ENCODE peak calls at places on chromosome X, in seven cellular contexts. F is tibial artery; K is naive thymus-derived CD4-positive, alpha-beta T cell; M is GM23338; L is mesendoderm; Q is left ventricle myocardium inferior; P is heart right ventricle. E is an unnamed sample. For H3K27me3, the result is how much of the 10 kb centered on the place peaks cover.

GRCh38 chrX:25442501-25442900 is 426.7 kb upstream of the ARX start:
- DNase-seq in F (no peak), K (no peak), L (peak), M (peak), Q (no peak), P (no peak), E (no peak)

GRCh38 chrX:53321216-53321942 is 40.0 kb upstream of the IQSEC2 start:
- DNase-seq in P (peak), K (no peak), L (no peak), Q (no peak), M (peak), F (no peak), E (peak)

GRCh38 chrX:77087529-77088169 is 359.5 kb upstream of the FGF16 start:
- DNase-seq in M (no peak), P (no peak), Q (no peak), L (no peak), F (peak), K (no peak), E (no peak)

GRCh38 chrX:51144828-51145442 is 187.7 kb upstream of the NUDT10 start:
- DNase-seq in F (no peak), K (peak), L (peak), Q (no peak), P (no peak), M (peak), E (peak)

GRCh38 chrX:136867096-136867491 is 13.4 kb downstream of the RBMX start:
- DNase-seq in Q (no peak), P (no peak), F (no peak), M (no peak), L (no peak), K (no peak), E (no peak)

GRCh38 chrX:20515841-20516461 is 249.2 kb upstream of the RPS6KA3 start:
- DNase-seq in Q (no peak), K (peak), M (no peak), P (no peak), L (peak), F (no peak), E (no peak)

GRCh38 chrX:81202413-81202794 is 502 bp downstream of the SH3BGRL start:
- DNase-seq in F (no peak), P (no peak), L (peak), M (no peak), Q (no peak), K (no peak), E (no peak)

GRCh38 chrX:1244164-1245076 is 24.2 kb upstream of the CSF2RA start:
- DNase-seq in K (no peak), M (peak), Q (no peak), F (no peak), P (no peak), L (peak), E (peak)

GRCh38 chrX:103404225-103405008 is 28.1 kb downstream of the BEX3 start:
- DNase-seq in Q (peak), M (peak), F (peak), L (peak), P (peak), K (peak), E (peak)

GRCh38 chrX:134180566-134180965 is 56.4 kb upstream of the CCDC160 start:
- DNase-seq in Q (no peak), L (no peak), P (no peak), M (no peak), F (no peak), K (no peak), E (no peak)

GRCh38 chrX:122622800-122623199 is 561.3 kb upstream of the GRIA3 start:
- DNase-seq in M (no peak), L (no peak), P (no peak), K (no peak), F (no peak), Q (no peak), E (no peak)

GRCh38 chrX:115958687-115959359 is 211.7 kb upstream of the AGTR2 start:
- DNase-seq in P (no peak), K (no peak), M (no peak), L (peak), F (no peak), Q (no peak), E (peak)

GRCh38 chrX:15721911-15722310 is 16.2 kb upstream of the CA5B start:
- DNase-seq in F (no peak), Q (no peak), M (no peak), K (no peak), P (no peak), L (no peak), E (no peak)

GRCh38 chrX:259692-260355 is 21.4 kb upstream of the PLCXD1 start:
- DNase-seq in M (peak), Q (no peak), F (no peak), L (no peak), K (no peak), P (no peak), E (peak)

GRCh38 chrX:78555401-78555980 is 103.6 kb downstream of the RTL3 start:
- DNase-seq in Q (no peak), K (no peak), M (no peak), L (no peak), F (no peak), P (no peak), E (no peak)

GRCh38 chrX:70806081-70806480 is 102.4 kb downstream of the TEX11 start:
- DNase-seq in K (no peak), P (no peak), M (no peak), L (no peak), F (no peak), Q (no peak), E (no peak)

GRCh38 chrX:70013483-70014222 is 36.1 kb downstream of the AWAT2 start:
- DNase-seq in L (peak), M (no peak), F (no peak), Q (peak), P (peak), K (no peak), E (no peak)

GRCh38 chrX:148958896-148959295 is 458.5 kb downstream of the AFF2 start:
- DNase-seq in Q (no peak), K (no peak), F (no peak), L (no peak), P (no peak), M (no peak), E (no peak)

GRCh38 chrX:38768079-38768478 is 33.2 kb upstream of the MID1IP1 start:
- DNase-seq in Q (no peak), L (no peak), F (no peak), K (no peak), M (no peak), P (no peak), E (no peak)

GRCh38 chrX:69153060-69153730 is 12.1 kb downstream of the PJA1 start:
- DNase-seq in K (no peak), Q (no peak), F (no peak), M (peak), P (no peak), L (peak), E (peak)

GRCh38 chrX:85611926-85612325 is 232.5 kb upstream of the POF1B start:
- DNase-seq in K (no peak), M (peak), P (no peak), F (no peak), Q (no peak), L (no peak), E (no peak)

GRCh38 chrX:46572295-46572936 is 1.1 kb upstream of the CHST7 start:
- DNase-seq in F (no peak), P (no peak), M (no peak), K (no peak), Q (no peak), L (no peak), E (no peak)

GRCh38 chrX:623599-624323 is 6.8 kb upstream of the SHOX start:
- DNase-seq in K (no peak), Q (no peak), F (no peak), L (peak), M (peak), P (no peak), E (peak)

GRCh38 chrX:44224760-44225159 is 118.7 kb downstream of the EFHC2 start:
- DNase-seq in L (no peak), P (no peak), K (no peak), F (no peak), M (no peak), Q (no peak), E (no peak)

GRCh38 chrX:150844016-150844415 is 54.5 kb downstream of the CD99L2 start:
- DNase-seq in L (peak), F (no peak), K (no peak), Q (no peak), M (no peak), P (no peak), E (no peak)

GRCh38 chrX:12007881-12008280 is 130.4 kb upstream of the FRMPD4 start:
- DNase-seq in Q (no peak), F (no peak), L (no peak), K (no peak), M (no peak), P (no peak), E (no peak)

GRCh38 chrX:123219916-123220315 is 35.8 kb downstream of the GRIA3 start:
- DNase-seq in M (peak), P (peak), Q (peak), K (no peak), L (no peak), F (no peak), E (peak)

GRCh38 chrX:118975831-118976598 is 1.6 kb downstream of the LONRF3 start:
- DNase-seq in K (peak), L (peak), M (peak), F (peak), Q (peak), P (peak), E (peak)

GRCh38 chrX:9530848-9531274 is 66.0 kb downstream of the TBL1X start:
- DNase-seq in F (peak), L (peak), K (peak), P (peak), Q (peak), M (peak), E (peak)

GRCh38 chrX:150119323-150119722 is 181.0 kb upstream of the EOLA2 start:
- DNase-seq in F (no peak), K (no peak), M (no peak), Q (no peak), P (no peak), L (no peak), E (no peak)

GRCh38 chrX:132622130-132622529 is 133.3 kb upstream of the MBNL3 start:
- DNase-seq in P (no peak), L (peak), F (no peak), K (peak), Q (no peak), M (no peak), E (no peak)

GRCh38 chrX:73214366-73215094 is at the start of gene NAP1L2:
- DNase-seq in M (peak), K (peak), F (peak), P (peak), L (peak), Q (peak), E (peak)

GRCh38 chrX:13762015-13762414 is 27.5 kb downstream of the OFD1 start:
- DNase-seq in L (peak), K (no peak), P (no peak), Q (no peak), F (no peak), M (peak), E (peak)

GRCh38 chrX:13760428-13760827 is 25.9 kb downstream of the OFD1 start:
- DNase-seq in M (no peak), Q (no peak), L (no peak), F (no peak), P (no peak), K (no peak), E (no peak)

GRCh38 chrX:13761606-13762005 is 27.1 kb downstream of the OFD1 start:
- DNase-seq in M (peak), P (no peak), K (no peak), L (peak), Q (no peak), F (no peak), E (peak)

GRCh38 chrX:13756381-13756780 is 21.8 kb downstream of the OFD1 start:
- DNase-seq in M (no peak), K (no peak), F (no peak), Q (no peak), P (no peak), L (no peak), E (no peak)

GRCh38 chrX:13759152-13759718 is 24.7 kb downstream of the OFD1 start:
- DNase-seq in M (no peak), F (no peak), K (no peak), L (no peak), P (no peak), Q (no peak), E (no peak)
- H3K4me3 ChIP-seq in M (no peak), F (no peak), K (no peak), L (no peak), P (no peak), Q (no peak), E (no peak)

GRCh38 chrX:23334871-23335599 is 386 bp downstream of the PTCHD1 start:
- DNase-seq in M (peak), K (no peak), Q (no peak), P (no peak), F (no peak), L (peak), E (peak)

GRCh38 chrX:23332888-23333821 is 1.5 kb upstream of the PTCHD1 start:
- DNase-seq in M (peak), L (peak), K (no peak), Q (no peak), F (no peak), P (no peak), E (peak)

GRCh38 chrX:23333842-23334535 is 660 bp upstream of the PTCHD1 start:
- DNase-seq in M (peak), L (peak), P (no peak), K (no peak), Q (no peak), F (peak), E (peak)

GRCh38 chrX:23332101-23332887 is 2.4 kb upstream of the PTCHD1 start:
- DNase-seq in L (no peak), F (peak), K (no peak), M (peak), P (no peak), Q (no peak), E (peak)

GRCh38 chrX:23334536-23334870 is at the start of gene PTCHD1:
- DNase-seq in M (no peak), F (no peak), K (no peak), P (no peak), Q (no peak), L (no peak), E (no peak)
- H3K27me3 ChIP-seq in M (under half), F (under half), K (under half), P (under half), Q (half or more), L (under half), E (under half)

DNA sequence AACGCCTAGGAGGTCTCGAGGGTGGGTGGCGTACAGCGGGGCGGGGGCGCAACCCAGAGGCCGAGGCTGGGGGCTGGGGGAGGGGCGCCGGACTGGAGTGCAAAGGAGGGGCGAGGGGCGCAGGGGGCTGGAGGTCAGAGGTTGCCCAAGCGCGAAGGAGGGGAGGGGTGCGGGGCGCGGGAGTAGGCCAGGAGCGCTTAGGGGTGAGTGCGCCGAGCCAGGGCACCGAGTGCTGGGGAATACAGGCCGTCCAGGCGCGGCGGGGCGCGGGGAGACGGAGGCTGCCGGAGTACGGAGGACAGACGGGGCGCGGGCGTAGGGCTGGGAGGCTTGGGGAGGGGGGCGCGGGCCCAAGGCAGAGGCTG is 318 bp downstream of the GYG2 start:
- DNase-seq in P (no peak), K (no peak), M (peak), Q (no peak), F (no peak), L (peak), E (peak)
- H3K4me3 ChIP-seq in P (no peak), K (no peak), M (peak), Q (peak), F (peak), L (peak), E (peak)

DNA sequence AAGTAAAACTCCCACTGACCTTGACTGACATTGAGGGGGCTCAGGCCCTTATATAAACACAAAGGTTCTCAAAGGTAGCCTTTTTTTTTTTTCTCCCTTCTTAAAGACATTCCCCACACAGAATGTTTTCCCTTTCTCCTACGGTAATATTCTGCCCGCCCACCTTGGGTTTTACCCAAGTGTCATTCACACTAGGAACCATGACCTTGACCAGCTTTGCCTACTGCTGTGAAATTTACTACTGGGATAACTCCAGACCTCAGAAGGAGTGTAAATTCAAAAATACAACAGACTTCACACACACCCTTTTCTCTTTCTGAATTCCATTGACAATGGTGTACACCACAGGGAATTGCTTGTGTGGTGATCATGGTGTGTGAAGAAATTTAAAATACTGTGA is 589.4 kb upstream of the FTHL17 start:
- DNase-seq in K (no peak), L (no peak), P (no peak), Q (no peak), F (no peak), M (no peak), E (no peak)
- H3K27me3 ChIP-seq in K (under half), L (under half), P (under half), Q (under half), F (under half), M (under half), E (under half)

GRCh38 chrX:42247241-42247640 is 323.9 kb upstream of the CASK start:
- DNase-seq in L (no peak), Q (no peak), P (no peak), F (no peak), M (no peak), K (no peak), E (no peak)
- H3K4me3 ChIP-seq in L (no peak), Q (peak), P (no peak), F (no peak), M (no peak), K (no peak), E (no peak)

GRCh38 chrX:55522577-55523254 is 33.1 kb upstream of the USP51 start:
- DNase-seq in K (no peak), L (no peak), M (peak), P (no peak), Q (no peak), F (no peak), E (no peak)
- H3K27me3 ChIP-seq in K (under half), L (under half), M (under half), P (under half), Q (under half), F (under half), E (under half)

DNA sequence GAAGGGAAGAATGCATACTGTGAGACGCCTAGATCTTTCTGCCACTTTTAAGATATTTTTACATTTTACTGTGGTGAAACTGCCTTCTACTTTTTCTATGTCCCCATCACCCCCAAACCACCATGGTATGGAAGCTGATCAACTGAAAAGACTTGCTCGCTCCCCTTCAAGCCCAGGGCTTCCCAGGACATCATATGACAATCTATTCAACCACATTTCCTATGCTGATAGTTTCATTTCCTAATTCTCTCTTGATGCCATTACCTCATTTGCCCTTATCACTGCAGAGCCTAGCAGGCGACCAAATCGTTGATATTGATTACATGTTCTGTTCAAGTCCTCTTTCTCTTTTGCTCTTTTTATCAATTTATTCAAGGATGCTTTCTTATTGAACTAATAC is 40.1 kb upstream of the KLHL34 start:
- DNase-seq in P (no peak), F (no peak), Q (no peak), M (no peak), L (no peak), K (no peak), E (no peak)
- H3K4me3 ChIP-seq in P (no peak), F (no peak), Q (no peak), M (no peak), L (no peak), K (no peak), E (no peak)

E was measured in H7.